ENCODE peak calls at places on chromosomes 12 and 14, in nine cellular contexts. One of them, this sample, is unnamed.

GRCh38 chr12:70719672-70720420 is 82.6 kb upstream of the PTPRB start:
- DNase-seq in cardiac muscle cell: peak
- DNase-seq in CD4-positive, alpha-beta T cell: no peak
- DNase-seq in GM13977: peak
- DNase-seq in D341Med: peak
- DNase-seq in kidney epithelial cell: no peak
- DNase-seq in lung microvascular endothelial cell: peak
- DNase-seq in NCI-H146: peak
- DNase-seq in SJSA1: peak
- DNase-seq in this sample: peak

GRCh38 chr14:30958555-30959407 is 66.7 kb upstream of the AP4S1 start:
- DNase-seq in SJSA1: no peak
- DNase-seq in kidney epithelial cell: no peak
- DNase-seq in NCI-H146: no peak
- DNase-seq in lung microvascular endothelial cell: no peak
- DNase-seq in cardiac muscle cell: no peak
- DNase-seq in D341Med: no peak
- DNase-seq in GM13977: peak
- DNase-seq in CD4-positive, alpha-beta T cell: no peak
- DNase-seq in this sample: no peak

GRCh38 chr12:108806350-108806749 is 51.0 kb downstream of the SSH1 start:
- DNase-seq in kidney epithelial cell: no peak
- DNase-seq in NCI-H146: no peak
- DNase-seq in lung microvascular endothelial cell: no peak
- DNase-seq in D341Med: no peak
- DNase-seq in GM13977: no peak
- DNase-seq in SJSA1: no peak
- DNase-seq in CD4-positive, alpha-beta T cell: no peak
- DNase-seq in cardiac muscle cell: peak
- DNase-seq in this sample: no peak

GRCh38 chr12:131153016-131153415 is 199.3 kb downstream of the ADGRD1 start:
- DNase-seq in NCI-H146: no peak
- DNase-seq in cardiac muscle cell: no peak
- DNase-seq in SJSA1: no peak
- DNase-seq in D341Med: no peak
- DNase-seq in lung microvascular endothelial cell: no peak
- DNase-seq in kidney epithelial cell: no peak
- DNase-seq in CD4-positive, alpha-beta T cell: no peak
- DNase-seq in GM13977: no peak
- DNase-seq in this sample: no peak

GRCh38 chr14:72515779-72516770 is 377.8 kb downstream of the DPF3 start:
- DNase-seq in GM13977: no peak
- DNase-seq in lung microvascular endothelial cell: peak
- DNase-seq in SJSA1: no peak
- DNase-seq in NCI-H146: no peak
- DNase-seq in kidney epithelial cell: no peak
- DNase-seq in D341Med: no peak
- DNase-seq in CD4-positive, alpha-beta T cell: no peak
- DNase-seq in cardiac muscle cell: peak
- DNase-seq in this sample: peak

GRCh38 chr14:100405752-100406455 is 82.8 kb downstream of the SLC25A47 start:
- DNase-seq in lung microvascular endothelial cell: no peak
- DNase-seq in cardiac muscle cell: no peak
- DNase-seq in D341Med: no peak
- DNase-seq in SJSA1: no peak
- DNase-seq in CD4-positive, alpha-beta T cell: no peak
- DNase-seq in GM13977: no peak
- DNase-seq in NCI-H146: no peak
- DNase-seq in kidney epithelial cell: no peak
- DNase-seq in this sample: no peak

GRCh38 chr12:50708619-50709018 is 55.3 kb upstream of the ATF1 start:
- DNase-seq in GM13977: no peak
- DNase-seq in SJSA1: no peak
- DNase-seq in D341Med: no peak
- DNase-seq in NCI-H146: no peak
- DNase-seq in kidney epithelial cell: no peak
- DNase-seq in cardiac muscle cell: no peak
- DNase-seq in lung microvascular endothelial cell: no peak
- DNase-seq in CD4-positive, alpha-beta T cell: no peak
- DNase-seq in this sample: no peak

GRCh38 chr12:95882080-95882479 is 23.3 kb downstream of the SNRPF start:
- DNase-seq in SJSA1: no peak
- DNase-seq in NCI-H146: no peak
- DNase-seq in GM13977: no peak
- DNase-seq in CD4-positive, alpha-beta T cell: no peak
- DNase-seq in D341Med: no peak
- DNase-seq in cardiac muscle cell: peak
- DNase-seq in lung microvascular endothelial cell: no peak
- DNase-seq in kidney epithelial cell: no peak
- DNase-seq in this sample: peak

GRCh38 chr12:20342111-20342510 is 26.2 kb upstream of the PDE3A start:
- DNase-seq in NCI-H146: no peak
- DNase-seq in D341Med: no peak
- DNase-seq in cardiac muscle cell: no peak
- DNase-seq in SJSA1: no peak
- DNase-seq in kidney epithelial cell: no peak
- DNase-seq in lung microvascular endothelial cell: no peak
- DNase-seq in CD4-positive, alpha-beta T cell: no peak
- DNase-seq in GM13977: no peak
- DNase-seq in this sample: peak

GRCh38 chr14:69715725-69716482 is 51.0 kb upstream of the SRSF5 start:
- DNase-seq in kidney epithelial cell: peak
- DNase-seq in lung microvascular endothelial cell: peak
- DNase-seq in CD4-positive, alpha-beta T cell: no peak
- DNase-seq in SJSA1: peak
- DNase-seq in NCI-H146: peak
- DNase-seq in cardiac muscle cell: peak
- DNase-seq in D341Med: no peak
- DNase-seq in GM13977: no peak
- DNase-seq in this sample: peak

GRCh38 chr14:97709552-97709951 is 912.4 kb downstream of the VRK1 start:
- DNase-seq in cardiac muscle cell: no peak
- DNase-seq in lung microvascular endothelial cell: no peak
- DNase-seq in CD4-positive, alpha-beta T cell: peak
- DNase-seq in kidney epithelial cell: no peak
- DNase-seq in GM13977: no peak
- DNase-seq in NCI-H146: no peak
- DNase-seq in D341Med: no peak
- DNase-seq in SJSA1: no peak
- DNase-seq in this sample: no peak

GRCh38 chr14:26174395-26174794 is 423.4 kb downstream of the NOVA1 start:
- DNase-seq in kidney epithelial cell: no peak
- DNase-seq in lung microvascular endothelial cell: no peak
- DNase-seq in D341Med: no peak
- DNase-seq in cardiac muscle cell: no peak
- DNase-seq in SJSA1: no peak
- DNase-seq in CD4-positive, alpha-beta T cell: no peak
- DNase-seq in NCI-H146: no peak
- DNase-seq in GM13977: no peak
- DNase-seq in this sample: no peak

GRCh38 chr12:119684730-119685129 is 16.8 kb downstream of the PRKAB1 start:
- DNase-seq in D341Med: no peak
- DNase-seq in CD4-positive, alpha-beta T cell: no peak
- DNase-seq in kidney epithelial cell: no peak
- DNase-seq in GM13977: no peak
- DNase-seq in lung microvascular endothelial cell: no peak
- DNase-seq in cardiac muscle cell: no peak
- DNase-seq in SJSA1: no peak
- DNase-seq in NCI-H146: no peak
- DNase-seq in this sample: no peak

GRCh38 chr12:127145929-127146789 is 1120.8 kb upstream of the TMEM132C start:
- DNase-seq in NCI-H146: peak
- DNase-seq in kidney epithelial cell: peak
- DNase-seq in cardiac muscle cell: peak
- DNase-seq in GM13977: no peak
- DNase-seq in lung microvascular endothelial cell: peak
- DNase-seq in CD4-positive, alpha-beta T cell: peak
- DNase-seq in SJSA1: peak
- DNase-seq in D341Med: no peak
- DNase-seq in this sample: no peak

GRCh38 chr12:119693006-119693405 is 25.1 kb downstream of the PRKAB1 start:
- DNase-seq in D341Med: peak
- DNase-seq in GM13977: no peak
- DNase-seq in lung microvascular endothelial cell: peak
- DNase-seq in SJSA1: no peak
- DNase-seq in cardiac muscle cell: peak
- DNase-seq in kidney epithelial cell: peak
- DNase-seq in CD4-positive, alpha-beta T cell: no peak
- DNase-seq in NCI-H146: no peak
- DNase-seq in this sample: peak

GRCh38 chr14:91997492-91997891 is 42.4 kb downstream of the TRIP11 start:
- DNase-seq in SJSA1: no peak
- DNase-seq in cardiac muscle cell: no peak
- DNase-seq in D341Med: no peak
- DNase-seq in lung microvascular endothelial cell: no peak
- DNase-seq in kidney epithelial cell: no peak
- DNase-seq in GM13977: no peak
- DNase-seq in CD4-positive, alpha-beta T cell: no peak
- DNase-seq in NCI-H146: no peak
- DNase-seq in this sample: no peak

GRCh38 chr14:99174920-99175319 is 97.1 kb downstream of the BCL11B start:
- DNase-seq in GM13977: no peak
- DNase-seq in CD4-positive, alpha-beta T cell: no peak
- DNase-seq in kidney epithelial cell: no peak
- DNase-seq in NCI-H146: no peak
- DNase-seq in D341Med: no peak
- DNase-seq in lung microvascular endothelial cell: no peak
- DNase-seq in SJSA1: no peak
- DNase-seq in cardiac muscle cell: no peak
- DNase-seq in this sample: no peak

GRCh38 chr12:113230315-113231274 is 9.3 kb downstream of the TPCN1 start:
- DNase-seq in lung microvascular endothelial cell: no peak
- DNase-seq in cardiac muscle cell: peak
- DNase-seq in D341Med: no peak
- DNase-seq in GM13977: no peak
- DNase-seq in CD4-positive, alpha-beta T cell: no peak
- DNase-seq in kidney epithelial cell: no peak
- DNase-seq in NCI-H146: no peak
- DNase-seq in SJSA1: no peak
- DNase-seq in this sample: no peak

GRCh38 chr14:103091041-103091882 is 3.3 kb upstream of the EXOC3L4 start:
- DNase-seq in D341Med: peak
- DNase-seq in lung microvascular endothelial cell: peak
- DNase-seq in GM13977: peak
- DNase-seq in kidney epithelial cell: no peak
- DNase-seq in CD4-positive, alpha-beta T cell: peak
- DNase-seq in NCI-H146: peak
- DNase-seq in cardiac muscle cell: peak
- DNase-seq in SJSA1: no peak
- DNase-seq in this sample: no peak

GRCh38 chr12:129854591-129854990 is 49.2 kb downstream of the TMEM132D start:
- DNase-seq in GM13977: no peak
- DNase-seq in SJSA1: no peak
- DNase-seq in D341Med: no peak
- DNase-seq in NCI-H146: no peak
- DNase-seq in cardiac muscle cell: no peak
- DNase-seq in lung microvascular endothelial cell: no peak
- DNase-seq in kidney epithelial cell: no peak
- DNase-seq in CD4-positive, alpha-beta T cell: no peak
- DNase-seq in this sample: no peak

GRCh38 chr12:52573743-52574142 is at the start of gene KRT74:
- DNase-seq in CD4-positive, alpha-beta T cell: no peak
- DNase-seq in SJSA1: no peak
- DNase-seq in cardiac muscle cell: no peak
- DNase-seq in NCI-H146: no peak
- DNase-seq in kidney epithelial cell: no peak
- DNase-seq in GM13977: no peak
- DNase-seq in D341Med: no peak
- DNase-seq in lung microvascular endothelial cell: no peak
- DNase-seq in this sample: no peak

GRCh38 chr12:116057356-116057755 is 220.1 kb downstream of the MED13L start:
- DNase-seq in lung microvascular endothelial cell: no peak
- DNase-seq in SJSA1: no peak
- DNase-seq in NCI-H146: no peak
- DNase-seq in CD4-positive, alpha-beta T cell: no peak
- DNase-seq in cardiac muscle cell: no peak
- DNase-seq in D341Med: no peak
- DNase-seq in GM13977: no peak
- DNase-seq in kidney epithelial cell: no peak
- DNase-seq in this sample: no peak

GRCh38 chr12:4215862-4216541 is 57.6 kb upstream of the CCND2 start:
- DNase-seq in D341Med: no peak
- DNase-seq in GM13977: peak
- DNase-seq in kidney epithelial cell: no peak
- DNase-seq in lung microvascular endothelial cell: no peak
- DNase-seq in CD4-positive, alpha-beta T cell: no peak
- DNase-seq in NCI-H146: no peak
- DNase-seq in cardiac muscle cell: no peak
- DNase-seq in SJSA1: no peak
- DNase-seq in this sample: no peak

GRCh38 chr12:14402697-14403096 is 37.2 kb downstream of the ATF7IP start:
- DNase-seq in NCI-H146: no peak
- DNase-seq in GM13977: no peak
- DNase-seq in kidney epithelial cell: no peak
- DNase-seq in lung microvascular endothelial cell: no peak
- DNase-seq in cardiac muscle cell: no peak
- DNase-seq in SJSA1: no peak
- DNase-seq in D341Med: no peak
- DNase-seq in CD4-positive, alpha-beta T cell: no peak
- DNase-seq in this sample: no peak

GRCh38 chr14:61756135-61756534 is 6.1 kb upstream of the SNAPC1 start:
- DNase-seq in lung microvascular endothelial cell: no peak
- DNase-seq in cardiac muscle cell: peak
- DNase-seq in SJSA1: no peak
- DNase-seq in NCI-H146: no peak
- DNase-seq in D341Med: no peak
- DNase-seq in kidney epithelial cell: no peak
- DNase-seq in CD4-positive, alpha-beta T cell: no peak
- DNase-seq in GM13977: no peak
- DNase-seq in this sample: no peak

GRCh38 chr12:24848941-24849477 is 99.9 kb downstream of the BCAT1 start:
- DNase-seq in NCI-H146: no peak
- DNase-seq in SJSA1: no peak
- DNase-seq in CD4-positive, alpha-beta T cell: no peak
- DNase-seq in kidney epithelial cell: no peak
- DNase-seq in lung microvascular endothelial cell: no peak
- DNase-seq in GM13977: no peak
- DNase-seq in D341Med: no peak
- DNase-seq in cardiac muscle cell: no peak
- DNase-seq in this sample: no peak

GRCh38 chr12:115060477-115061168 is 376.6 kb upstream of the TBX3 start:
- DNase-seq in kidney epithelial cell: no peak
- DNase-seq in cardiac muscle cell: no peak
- DNase-seq in CD4-positive, alpha-beta T cell: no peak
- DNase-seq in D341Med: no peak
- DNase-seq in lung microvascular endothelial cell: no peak
- DNase-seq in SJSA1: no peak
- DNase-seq in GM13977: no peak
- DNase-seq in NCI-H146: no peak
- DNase-seq in this sample: no peak